ENCODE peak calls at places on chromosomes 7 and 10, in four cellular contexts. A is lung, V is HAP-1, J is neuronal stem cell. P is an unnamed sample.
A peak's percentile ranks its signal among the peaks of the same experiment; 100 is the strongest.

GRCh38 chr7:143811-144453 is 48.4 kb upstream of the FAM20C start:
- DNase-seq in A (no peak), V (no peak), J (no peak), P (no peak)

GRCh38 chr10:47152861-47153349 is 147.1 kb upstream of the GDF10 start:
- DNase-seq in A (no peak), V (no peak), J (no peak), P (no peak)

GRCh38 chr10:5536486-5536885 is 11.7 kb downstream of the CALML3 start:
- DNase-seq in A (no peak), V (no peak), J (no peak), P (no peak)

GRCh38 chr7:135877799-135878198 is 99.4 kb downstream of the MTPN start:
- DNase-seq in A (no peak), V (no peak), J (no peak), P (no peak)

GRCh38 chr10:110802090-110802489 is 69.6 kb upstream of the PDCD4 start:
- DNase-seq in A (no peak), V (no peak), J (no peak), P (no peak)

GRCh38 chr7:5380350-5381210 is 43.1 kb downstream of the TNRC18 start:
- DNase-seq in A (no peak), V (no peak), J (no peak), P (no peak)

GRCh38 chr7:33640732-33641131 is 264.6 kb upstream of the BMPER start:
- DNase-seq in A (no peak), V (no peak), J (no peak), P (no peak)

GRCh38 chr7:115748123-115748738 is 282.3 kb downstream of the TFEC start:
- DNase-seq in A (no peak), V (no peak), J (no peak), P (no peak)

GRCh38 chr10:34628174-34628802 is 186.8 kb downstream of the PARD3 start:
- DNase-seq in A (peak; percentile 59), V (no peak), J (no peak), P (peak; percentile 67)

GRCh38 chr10:10364916-10365315 is 652.8 kb upstream of the CELF2 start:
- DNase-seq in A (no peak), V (no peak), J (no peak), P (no peak)

GRCh38 chr10:10366836-10367235 is 650.8 kb upstream of the CELF2 start:
- DNase-seq in A (no peak), V (no peak), J (no peak), P (no peak)

GRCh38 chr10:10362780-10363179 is 654.9 kb upstream of the CELF2 start:
- DNase-seq in A (no peak), V (no peak), J (no peak), P (no peak)

GRCh38 chr10:10363217-10363616 is 654.5 kb upstream of the CELF2 start:
- DNase-seq in A (no peak), V (no peak), J (no peak), P (no peak)

GRCh38 chr10:10367277-10367676 is 650.4 kb upstream of the CELF2 start:
- DNase-seq in A (no peak), V (no peak), J (no peak), P (no peak)
- H3K9me3 ChIP-seq in A (no peaks in the 10 kb centered on the region), V (no peaks in the 10 kb centered on the region), J (no peaks in the 10 kb centered on the region), P (no peaks in the 10 kb centered on the region)

DNA sequence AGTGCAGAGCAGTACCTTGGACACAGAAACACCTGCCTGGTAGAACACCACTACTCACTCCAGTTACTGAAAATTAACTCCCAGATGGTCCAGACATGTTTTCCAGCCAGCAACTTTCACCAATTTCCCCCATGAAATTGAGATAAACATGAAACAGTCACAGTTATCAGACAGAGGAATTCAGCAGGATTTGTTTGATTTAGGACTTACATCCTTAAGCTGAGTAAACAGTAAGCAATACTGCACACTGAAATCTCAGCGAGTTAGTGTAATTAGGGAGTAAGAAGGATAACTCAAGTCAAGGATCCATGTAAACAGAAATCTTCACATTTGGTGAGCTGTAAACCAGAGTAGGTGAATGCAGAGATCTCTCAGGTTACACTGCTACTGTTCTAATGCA is 353.5 kb downstream of the ELMO1 start:
- DNase-seq in A (no peak), V (no peak), J (no peak), P (no peak)
- H3K9me3 ChIP-seq in A (no peaks in the 10 kb centered on the region), V (no peaks in the 10 kb centered on the region), J (no peaks in the 10 kb centered on the region), P (no peaks in the 10 kb centered on the region)

GRCh38 chr10:42491001-42491592 is 147.3 kb downstream of the ZNF33B start:
- DNase-seq in A (no peak), V (no peak), J (no peak), P (no peak)
- H3K9me3 ChIP-seq in A (no peaks in the 10 kb centered on the region), V (no peaks in the 10 kb centered on the region), J (peaks cover 19% of the 10 kb centered on the region), P (no peaks in the 10 kb centered on the region)

GRCh38 chr10:89262331-89263020 is 10.9 kb upstream of the LIPA start:
- DNase-seq in A (no peak), V (no peak), J (no peak), P (no peak)

GRCh38 chr10:89263531-89263930 is 12.0 kb upstream of the LIPA start:
- DNase-seq in A (no peak), V (no peak), J (no peak), P (no peak)

GRCh38 chr10:89267056-89267455 is 15.5 kb upstream of the LIPA start:
- DNase-seq in A (no peak), V (no peak), J (no peak), P (no peak)

DNA sequence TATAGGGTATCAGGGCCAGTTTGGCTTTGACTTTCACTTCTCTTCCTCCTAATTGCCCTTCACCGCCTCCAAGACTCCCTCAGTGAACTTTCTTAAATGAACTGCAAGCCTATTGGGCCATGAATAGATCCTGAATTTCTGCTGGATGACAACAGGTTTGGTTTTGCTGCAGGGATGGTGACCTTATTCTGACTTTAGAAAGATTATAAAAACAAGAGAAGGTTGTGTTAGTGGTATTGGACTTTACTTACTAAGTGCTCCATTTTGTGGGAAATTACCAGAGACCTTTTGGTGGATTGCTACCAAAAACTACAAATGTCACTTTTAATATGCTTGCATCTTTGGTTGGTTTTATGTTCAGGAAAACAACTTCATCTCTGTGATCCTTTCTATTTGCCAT is 11.5 kb upstream of the LIPA start:
- DNase-seq in A (no peak), V (no peak), J (no peak), P (no peak)
- H3K9me3 ChIP-seq in A (no peaks in the 10 kb centered on the region), V (no peaks in the 10 kb centered on the region), J (peaks cover 3% of the 10 kb centered on the region), P (no peaks in the 10 kb centered on the region)

DNA sequence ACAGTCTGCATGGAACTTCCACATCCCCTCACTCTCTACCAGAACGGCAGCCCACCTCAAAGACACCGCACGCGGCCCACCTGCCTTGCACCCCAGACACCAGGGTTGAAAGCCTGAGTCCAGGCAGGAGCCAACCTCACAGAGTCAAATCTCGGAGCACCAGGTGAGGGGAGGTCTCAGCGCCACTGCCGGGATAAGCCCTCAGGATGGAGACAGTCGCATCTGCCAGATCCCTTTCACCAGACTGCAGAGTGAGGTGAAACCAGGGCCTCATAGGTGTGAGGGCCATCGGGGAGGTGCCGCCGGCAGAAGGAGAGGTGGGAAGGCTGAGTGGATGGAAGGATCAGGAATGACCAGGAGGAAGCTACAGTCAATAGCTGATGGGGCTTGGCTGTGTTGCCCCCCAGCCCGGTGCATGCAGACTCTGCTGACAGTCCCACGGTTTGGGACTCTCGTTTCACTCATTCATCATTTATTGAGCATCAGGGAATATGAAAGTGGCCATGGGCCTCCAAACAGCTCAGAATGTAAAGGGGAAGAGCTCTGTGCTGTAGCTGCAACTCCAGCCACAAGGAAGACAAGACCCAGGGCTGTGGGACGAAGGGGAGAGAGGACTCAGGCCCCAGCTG is 315.0 kb downstream of the PTPRN2 start:
- DNase-seq in A (no peak), V (no peak), J (no peak), P (no peak)
- H3K9me3 ChIP-seq in A (no peaks in the 10 kb centered on the region), V (no peaks in the 10 kb centered on the region), J (peaks cover 3% of the 10 kb centered on the region), P (no peaks in the 10 kb centered on the region)

DNA sequence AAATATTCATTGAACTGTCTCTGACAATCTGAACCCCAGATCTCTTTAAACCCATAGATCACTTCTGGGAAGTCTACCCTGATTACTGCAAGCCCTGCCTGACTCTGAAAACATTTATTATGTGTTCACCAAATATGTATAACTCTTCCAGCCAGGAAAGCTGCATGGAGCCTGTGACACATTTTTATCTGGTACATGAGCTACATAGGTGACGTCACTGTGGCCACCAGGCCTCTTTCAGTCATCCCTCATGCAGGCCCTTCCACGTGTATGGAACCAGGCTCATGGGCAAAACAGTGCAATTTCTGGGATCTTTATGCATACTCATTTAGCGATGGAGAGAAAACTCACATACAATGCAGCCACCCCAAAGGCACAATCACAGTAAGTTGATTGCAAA is 133.9 kb upstream of the NUPR2 start:
- DNase-seq in A (no peak), V (no peak), J (no peak), P (no peak)
- H3K9me3 ChIP-seq in A (no peaks in the 10 kb centered on the region), V (no peaks in the 10 kb centered on the region), J (peaks cover 31% of the 10 kb centered on the region), P (no peaks in the 10 kb centered on the region)

DNA sequence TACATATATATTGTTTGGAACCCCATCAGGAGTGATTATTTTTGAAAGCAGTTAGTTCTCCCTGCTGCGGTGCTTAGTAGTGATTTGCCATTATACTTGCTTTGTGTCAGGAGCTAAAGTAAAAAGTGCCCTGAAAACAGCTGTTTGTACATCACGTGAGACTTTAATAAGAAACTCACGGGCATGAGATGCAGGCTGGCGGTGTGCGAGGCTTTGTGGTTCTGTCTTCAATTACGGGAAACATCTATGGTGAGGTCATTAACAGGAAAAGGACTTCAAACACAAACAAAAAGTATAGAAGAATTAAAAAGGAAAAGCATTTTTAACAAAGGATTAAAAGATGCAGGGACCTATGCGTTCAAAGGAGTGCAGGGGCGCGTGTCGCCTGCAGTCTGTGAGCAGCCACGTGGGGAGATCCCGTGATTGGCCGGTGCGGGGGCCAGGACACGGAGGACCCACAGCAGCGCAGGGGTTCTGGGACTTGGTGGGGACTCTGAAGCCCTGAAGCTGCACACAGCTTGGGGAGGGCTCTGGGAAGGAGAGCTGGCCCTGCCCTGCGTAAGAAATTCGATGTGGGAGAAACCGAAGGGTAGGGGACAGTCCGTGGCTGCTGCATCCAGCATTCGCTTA is 268.3 kb downstream of the KLF6 start:
- DNase-seq in A (no peak), V (no peak), J (no peak), P (no peak)
- H3K9me3 ChIP-seq in A (no peaks in the 10 kb centered on the region), V (no peaks in the 10 kb centered on the region), J (peaks cover 11% of the 10 kb centered on the region), P (no peaks in the 10 kb centered on the region)

GRCh38 chr10:95445837-95446347 is 115.3 kb downstream of the SORBS1 start:
- DNase-seq in A (peak; percentile 78), V (peak; percentile 57), J (peak; percentile 40), P (peak; percentile 71)
- H3K9me3 ChIP-seq in A (no peaks in the 10 kb centered on the region), V (no peaks in the 10 kb centered on the region), J (no peaks in the 10 kb centered on the region), P (no peaks in the 10 kb centered on the region)

DNA sequence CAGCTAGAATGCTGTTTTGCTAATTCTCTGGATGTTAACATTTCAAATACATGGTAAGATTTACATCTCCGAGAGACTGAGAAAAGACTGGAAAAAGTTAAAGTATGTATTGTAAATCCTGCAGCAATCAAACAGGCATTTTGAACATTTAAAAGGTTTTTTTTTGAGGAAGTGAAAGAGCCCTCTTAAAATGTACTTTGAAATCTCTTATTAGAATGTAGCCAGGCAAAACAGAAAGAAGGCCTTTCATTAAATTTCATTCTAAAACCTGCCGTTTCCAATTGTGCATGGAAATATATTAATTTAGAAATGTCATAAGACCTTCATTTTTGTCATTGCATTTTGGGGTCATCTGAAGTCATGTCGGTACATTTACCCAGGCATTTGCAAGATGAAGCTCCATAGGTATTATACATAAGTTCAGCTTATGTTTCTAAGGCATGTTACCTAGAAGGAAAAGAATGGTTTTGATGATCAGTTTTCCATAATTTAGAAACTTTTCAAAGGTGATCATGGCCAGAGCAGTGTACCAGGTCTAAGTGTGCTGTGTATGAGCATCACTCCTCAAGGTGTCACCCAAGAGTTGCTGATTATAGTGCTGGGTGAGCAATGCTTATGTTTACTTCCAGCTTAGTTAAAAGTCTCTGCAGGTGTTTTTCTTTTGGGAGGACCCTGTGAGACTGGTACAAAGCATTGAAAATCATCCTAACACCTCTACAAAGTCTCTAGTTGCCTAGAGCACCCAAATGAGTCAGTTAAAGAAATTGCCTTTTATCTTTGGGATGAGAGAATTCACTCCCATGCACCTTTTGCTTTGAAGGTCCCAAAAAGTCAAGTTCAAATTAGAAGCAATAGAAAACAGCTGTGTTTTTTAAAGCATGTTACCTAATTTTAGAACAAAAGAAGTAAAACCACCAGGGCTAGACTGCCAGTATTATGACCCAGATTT is 7.1 kb downstream of the ZNF736 start:
- DNase-seq in A (no peak), V (no peak), J (no peak), P (no peak)
- H3K9me3 ChIP-seq in A (no peaks in the 10 kb centered on the region), V (no peaks in the 10 kb centered on the region), J (peaks cover 3% of the 10 kb centered on the region), P (no peaks in the 10 kb centered on the region)

GRCh38 chr10:109126541-109126940 is 796.8 kb downstream of the XPNPEP1 start:
- DNase-seq in A (no peak), V (no peak), J (no peak), P (no peak)
- H3K9me3 ChIP-seq in A (no peaks in the 10 kb centered on the region), V (no peaks in the 10 kb centered on the region), J (peaks cover under 1% of the 10 kb centered on the region), P (no peaks in the 10 kb centered on the region)